ENCODE peak calls at places on chromosomes 16 and 17, in nine cellular contexts. R, S, L, A, K, B, Y, Q and E are unnamed samples.
A peak's percentile ranks its signal among the peaks of the same experiment; 100 is the strongest.

GRCh38 chr17:76700627-76701470 is 9.9 kb downstream of the MXRA7 start:
- DNase-seq in R (peak; percentile 92), S (peak; percentile 91), L (no peak), A (peak; percentile 61), K (no peak), B (peak; percentile 77), Y (no peak), Q (peak; percentile 87), E (peak; percentile 77)

GRCh38 chr16:47861999-47862398 is 293.8 kb downstream of the ABCC12 start:
- DNase-seq in R (no peak), S (no peak), L (no peak), A (no peak), K (no peak), B (no peak), Y (no peak), Q (no peak), E (no peak)

GRCh38 chr17:61583242-61583641 is 7.8 kb downstream of the NACA2 start:
- DNase-seq in R (peak; percentile 69), S (peak; percentile 78), L (peak; percentile 26), A (peak; percentile 47), K (no peak), B (no peak), Y (no peak), Q (no peak), E (peak; percentile 83)

GRCh38 chr17:46785696-46786095 is 32.8 kb downstream of the WNT3 start:
- DNase-seq in R (no peak), S (no peak), L (no peak), A (no peak), K (no peak), B (no peak), Y (no peak), Q (no peak), E (no peak)

GRCh38 chr17:9705745-9706144 is 60.4 kb downstream of the USP43 start:
- DNase-seq in R (no peak), S (no peak), L (no peak), A (no peak), K (no peak), B (no peak), Y (no peak), Q (no peak), E (no peak)

GRCh38 chr16:1079341-1079740 is 6.8 kb downstream of the SSTR5 start:
- DNase-seq in R (no peak), S (no peak), L (no peak), A (no peak), K (no peak), B (no peak), Y (no peak), Q (no peak), E (no peak)

GRCh38 chr17:4023220-4023619 is 59.0 kb upstream of the ATP2A3 start:
- DNase-seq in R (no peak), S (no peak), L (no peak), A (no peak), K (no peak), B (no peak), Y (no peak), Q (no peak), E (no peak)

GRCh38 chr17:42536048-42536371 is at the start of gene NAGLU:
- DNase-seq in R (peak; percentile 100), S (peak; percentile 91), L (no peak), A (no peak), K (peak; percentile 98), B (peak; percentile 98), Y (peak; percentile 98), Q (peak; percentile 99), E (peak; percentile 89)

GRCh38 chr16:30355144-30355953 is at the start of gene CD2BP2:
- DNase-seq in R (peak; percentile 96), S (peak; percentile 100), L (peak; percentile 99), A (peak; percentile 99), K (peak; percentile 96), B (peak; percentile 97), Y (peak; percentile 98), Q (peak; percentile 98), E (peak; percentile 100)